ENCODE peak calls at places on chromosome 1, in eight cellular contexts. One of them, this sample, is unnamed.

GRCh38 chr1:3380465-3380864 is 74.0 kb upstream of the ARHGEF16 start:
- DNase-seq in A549: no peak
- DNase-seq in lower leg skin: no peak
- DNase-seq in tibial nerve: no peak
- DNase-seq in CD8-positive, alpha-beta T cell: no peak
- DNase-seq in Peyer's patch: no peak
- DNase-seq in epithelial cell of esophagus: no peak
- DNase-seq in uterus: no peak
- DNase-seq in this sample: no peak

GRCh38 chr1:206581571-206581981 is 30.7 kb downstream of the EIF2D start:
- DNase-seq in tibial nerve: peak
- DNase-seq in CD8-positive, alpha-beta T cell: peak
- DNase-seq in lower leg skin: no peak
- DNase-seq in uterus: no peak
- DNase-seq in epithelial cell of esophagus: no peak
- DNase-seq in Peyer's patch: peak
- DNase-seq in A549: no peak
- DNase-seq in this sample: no peak

GRCh38 chr1:172143384-172144025 is 277.0 kb upstream of the C1orf105 start:
- DNase-seq in Peyer's patch: no peak
- DNase-seq in uterus: no peak
- DNase-seq in CD8-positive, alpha-beta T cell: no peak
- DNase-seq in A549: no peak
- DNase-seq in epithelial cell of esophagus: peak
- DNase-seq in tibial nerve: no peak
- DNase-seq in lower leg skin: no peak
- DNase-seq in this sample: no peak

GRCh38 chr1:59220356-59220755 is 76.5 kb upstream of the FGGY start:
- DNase-seq in uterus: no peak
- DNase-seq in CD8-positive, alpha-beta T cell: no peak
- DNase-seq in tibial nerve: no peak
- DNase-seq in A549: no peak
- DNase-seq in lower leg skin: no peak
- DNase-seq in Peyer's patch: no peak
- DNase-seq in epithelial cell of esophagus: no peak
- DNase-seq in this sample: no peak

GRCh38 chr1:193058529-193059281 is 455 bp downstream of the UCHL5 start:
- DNase-seq in Peyer's patch: peak
- DNase-seq in uterus: peak
- DNase-seq in epithelial cell of esophagus: peak
- DNase-seq in tibial nerve: peak
- DNase-seq in A549: peak
- DNase-seq in CD8-positive, alpha-beta T cell: peak
- DNase-seq in lower leg skin: peak
- DNase-seq in this sample: peak

GRCh38 chr1:45510036-45510971 is 10.2 kb downstream of the MMACHC start:
- DNase-seq in uterus: no peak
- DNase-seq in tibial nerve: no peak
- DNase-seq in CD8-positive, alpha-beta T cell: no peak
- DNase-seq in epithelial cell of esophagus: no peak
- DNase-seq in Peyer's patch: peak
- DNase-seq in A549: no peak
- DNase-seq in lower leg skin: no peak
- DNase-seq in this sample: no peak

GRCh38 chr1:4161271-4162006 is 261.4 kb upstream of the C1orf174 start:
- DNase-seq in Peyer's patch: no peak
- DNase-seq in A549: no peak
- DNase-seq in CD8-positive, alpha-beta T cell: no peak
- DNase-seq in lower leg skin: no peak
- DNase-seq in tibial nerve: no peak
- DNase-seq in epithelial cell of esophagus: no peak
- DNase-seq in uterus: no peak
- DNase-seq in this sample: no peak

GRCh38 chr1:39501666-39502065 is 10.2 kb downstream of the BMP8A start:
- DNase-seq in lower leg skin: no peak
- DNase-seq in CD8-positive, alpha-beta T cell: no peak
- DNase-seq in A549: no peak
- DNase-seq in epithelial cell of esophagus: peak
- DNase-seq in Peyer's patch: no peak
- DNase-seq in tibial nerve: no peak
- DNase-seq in uterus: no peak
- DNase-seq in this sample: no peak

GRCh38 chr1:198467342-198467741 is 73.1 kb downstream of the ATP6V1G3 start:
- DNase-seq in CD8-positive, alpha-beta T cell: no peak
- DNase-seq in tibial nerve: no peak
- DNase-seq in uterus: no peak
- DNase-seq in Peyer's patch: no peak
- DNase-seq in lower leg skin: no peak
- DNase-seq in A549: no peak
- DNase-seq in epithelial cell of esophagus: no peak
- DNase-seq in this sample: no peak

GRCh38 chr1:228216371-228217320 is 8.8 kb downstream of the OBSCN start:
- DNase-seq in epithelial cell of esophagus: no peak
- DNase-seq in A549: no peak
- DNase-seq in uterus: no peak
- DNase-seq in Peyer's patch: no peak
- DNase-seq in CD8-positive, alpha-beta T cell: no peak
- DNase-seq in lower leg skin: peak
- DNase-seq in tibial nerve: no peak
- DNase-seq in this sample: no peak

GRCh38 chr1:228219245-228219961 is 11.6 kb downstream of the OBSCN start:
- DNase-seq in epithelial cell of esophagus: no peak
- DNase-seq in Peyer's patch: no peak
- DNase-seq in uterus: no peak
- DNase-seq in CD8-positive, alpha-beta T cell: no peak
- DNase-seq in tibial nerve: no peak
- DNase-seq in lower leg skin: peak
- DNase-seq in A549: no peak
- DNase-seq in this sample: no peak

GRCh38 chr1:228215663-228216116 is 7.8 kb downstream of the OBSCN start:
- DNase-seq in uterus: no peak
- DNase-seq in lower leg skin: peak
- DNase-seq in epithelial cell of esophagus: no peak
- DNase-seq in A549: no peak
- DNase-seq in CD8-positive, alpha-beta T cell: no peak
- DNase-seq in Peyer's patch: no peak
- DNase-seq in tibial nerve: no peak
- DNase-seq in this sample: no peak

GRCh38 chr1:228218513-228219244 is 10.8 kb downstream of the OBSCN start:
- DNase-seq in A549: no peak
- DNase-seq in uterus: no peak
- DNase-seq in tibial nerve: no peak
- DNase-seq in epithelial cell of esophagus: no peak
- DNase-seq in CD8-positive, alpha-beta T cell: no peak
- DNase-seq in lower leg skin: peak
- DNase-seq in Peyer's patch: no peak
- DNase-seq in this sample: no peak

DNA sequence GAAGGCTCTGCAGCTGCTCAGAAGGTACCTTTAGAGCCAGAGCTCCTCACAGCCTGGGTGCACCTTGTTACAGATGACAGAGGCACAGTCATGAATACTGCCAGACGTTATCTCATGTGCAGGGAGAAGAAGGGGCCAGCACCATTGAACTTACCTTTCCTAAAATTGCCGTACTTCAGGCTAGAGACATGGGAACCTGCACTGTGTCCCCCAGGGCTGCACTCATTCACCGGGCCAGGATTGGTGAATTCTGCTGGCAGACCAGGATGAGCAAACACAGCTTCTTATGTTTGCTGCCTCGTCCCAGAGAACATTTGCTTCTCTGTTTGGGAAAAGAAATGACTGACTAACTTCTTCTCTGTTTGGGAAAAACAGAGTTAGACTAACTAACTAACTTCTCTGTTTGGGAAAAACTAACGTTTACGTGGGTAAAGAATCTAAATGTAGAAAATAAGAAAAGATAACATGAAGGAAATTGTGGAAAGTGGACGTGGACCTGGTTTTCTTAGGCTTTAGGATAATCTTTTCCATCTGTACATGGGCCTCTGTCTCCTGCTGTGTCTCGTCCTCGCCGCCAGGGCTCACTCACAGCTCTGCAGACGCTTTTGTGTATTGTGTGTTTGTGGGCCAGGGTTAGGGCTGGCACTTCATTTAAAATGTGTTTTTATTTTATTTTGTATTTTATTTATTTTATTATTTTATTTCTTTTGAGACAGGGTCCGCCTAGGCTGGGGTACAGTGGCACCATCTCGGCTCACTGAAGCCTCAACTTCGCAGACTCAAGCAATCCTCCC is 9.9 kb downstream of the OBSCN start:
- DNase-seq in tibial nerve: no peak
- DNase-seq in uterus: no peak
- DNase-seq in CD8-positive, alpha-beta T cell: no peak
- DNase-seq in epithelial cell of esophagus: no peak
- DNase-seq in Peyer's patch: no peak
- DNase-seq in lower leg skin: peak
- DNase-seq in A549: no peak
- DNase-seq in this sample: no peak
- TF ChIP-seq CTCF in tibial nerve: peak
- TF ChIP-seq CTCF in uterus: no peak
- TF ChIP-seq CTCF in CD8-positive, alpha-beta T cell: no peak
- TF ChIP-seq CTCF in epithelial cell of esophagus: peak
- TF ChIP-seq CTCF in Peyer's patch: no peak
- TF ChIP-seq CTCF in lower leg skin: no peak
- TF ChIP-seq CTCF in A549: no peak
- TF ChIP-seq CTCF in this sample: no peak

GRCh38 chr1:212291505-212292134 is 6.4 kb downstream of the PPP2R5A start:
- DNase-seq in epithelial cell of esophagus: peak
- DNase-seq in A549: peak
- DNase-seq in lower leg skin: no peak
- DNase-seq in tibial nerve: no peak
- DNase-seq in uterus: no peak
- DNase-seq in Peyer's patch: no peak
- DNase-seq in CD8-positive, alpha-beta T cell: no peak
- DNase-seq in this sample: no peak
- TF ChIP-seq CTCF in epithelial cell of esophagus: peak
- TF ChIP-seq CTCF in A549: peak
- TF ChIP-seq CTCF in lower leg skin: no peak
- TF ChIP-seq CTCF in tibial nerve: peak
- TF ChIP-seq CTCF in uterus: peak
- TF ChIP-seq CTCF in Peyer's patch: peak
- TF ChIP-seq CTCF in CD8-positive, alpha-beta T cell: peak
- TF ChIP-seq CTCF in this sample: peak

GRCh38 chr1:157411769-157412168 is 140.5 kb downstream of the FCRL5 start:
- DNase-seq in tibial nerve: no peak
- DNase-seq in CD8-positive, alpha-beta T cell: no peak
- DNase-seq in epithelial cell of esophagus: no peak
- DNase-seq in uterus: no peak
- DNase-seq in lower leg skin: no peak
- DNase-seq in A549: no peak
- DNase-seq in Peyer's patch: no peak
- DNase-seq in this sample: no peak
- TF ChIP-seq CTCF in tibial nerve: no peak
- TF ChIP-seq CTCF in CD8-positive, alpha-beta T cell: no peak
- TF ChIP-seq CTCF in epithelial cell of esophagus: no peak
- TF ChIP-seq CTCF in uterus: no peak
- TF ChIP-seq CTCF in lower leg skin: no peak
- TF ChIP-seq CTCF in A549: no peak
- TF ChIP-seq CTCF in Peyer's patch: no peak
- TF ChIP-seq CTCF in this sample: no peak

GRCh38 chr1:35860680-35861079 is 22.3 kb upstream of the AGO1 start:
- DNase-seq in CD8-positive, alpha-beta T cell: no peak
- DNase-seq in tibial nerve: no peak
- DNase-seq in lower leg skin: no peak
- DNase-seq in Peyer's patch: no peak
- DNase-seq in uterus: no peak
- DNase-seq in epithelial cell of esophagus: no peak
- DNase-seq in A549: no peak
- DNase-seq in this sample: no peak

GRCh38 chr1:35852241-35852640 is 30.8 kb upstream of the AGO1 start:
- DNase-seq in CD8-positive, alpha-beta T cell: no peak
- DNase-seq in A549: no peak
- DNase-seq in tibial nerve: no peak
- DNase-seq in lower leg skin: no peak
- DNase-seq in Peyer's patch: no peak
- DNase-seq in uterus: no peak
- DNase-seq in epithelial cell of esophagus: no peak
- DNase-seq in this sample: no peak

GRCh38 chr1:35856964-35857363 is 26.0 kb upstream of the AGO1 start:
- DNase-seq in Peyer's patch: no peak
- DNase-seq in A549: no peak
- DNase-seq in tibial nerve: no peak
- DNase-seq in epithelial cell of esophagus: no peak
- DNase-seq in CD8-positive, alpha-beta T cell: no peak
- DNase-seq in lower leg skin: no peak
- DNase-seq in uterus: no peak
- DNase-seq in this sample: no peak

GRCh38 chr1:35855016-35855700 is 27.9 kb upstream of the AGO1 start:
- DNase-seq in CD8-positive, alpha-beta T cell: no peak
- DNase-seq in lower leg skin: no peak
- DNase-seq in uterus: no peak
- DNase-seq in A549: no peak
- DNase-seq in Peyer's patch: no peak
- DNase-seq in tibial nerve: no peak
- DNase-seq in epithelial cell of esophagus: no peak
- DNase-seq in this sample: no peak

DNA sequence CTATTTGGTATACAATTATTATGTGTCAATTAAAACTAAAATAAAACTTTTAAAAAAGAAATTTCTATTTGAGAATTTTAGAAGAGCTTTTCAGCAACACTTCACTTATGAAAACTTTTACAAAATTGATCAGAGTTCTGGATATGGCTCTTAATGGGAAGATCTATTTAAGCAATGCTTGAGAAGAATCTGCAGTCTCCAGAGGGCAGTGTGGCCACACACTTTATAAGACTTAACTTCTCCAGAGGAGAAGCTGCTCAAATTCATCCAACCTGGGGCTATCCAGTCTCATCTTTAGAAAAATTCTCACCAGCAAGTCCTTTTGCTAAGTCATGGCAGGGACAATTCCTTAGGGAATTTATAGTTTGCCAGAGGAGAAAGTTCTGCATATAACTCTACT is 25.2 kb upstream of the AGO1 start:
- DNase-seq in uterus: no peak
- DNase-seq in Peyer's patch: no peak
- DNase-seq in lower leg skin: no peak
- DNase-seq in CD8-positive, alpha-beta T cell: no peak
- DNase-seq in A549: no peak
- DNase-seq in tibial nerve: no peak
- DNase-seq in epithelial cell of esophagus: peak
- DNase-seq in this sample: no peak
- TF ChIP-seq CTCF in uterus: no peak
- TF ChIP-seq CTCF in Peyer's patch: peak
- TF ChIP-seq CTCF in lower leg skin: no peak
- TF ChIP-seq CTCF in CD8-positive, alpha-beta T cell: no peak
- TF ChIP-seq CTCF in A549: peak
- TF ChIP-seq CTCF in tibial nerve: no peak
- TF ChIP-seq CTCF in epithelial cell of esophagus: peak
- TF ChIP-seq CTCF in this sample: no peak